ENCODE peak calls at places on chromosomes 4 and X, in six cellular contexts. J, K, A, R, F and X are unnamed samples.

GRCh38 chr4:98166731-98167041 is 23.4 kb upstream of the STPG2 start:
- DNase-seq in J (no peak), K (no peak), A (no peak), R (no peak), F (no peak), X (no peak)

GRCh38 chrX:47366051-47366722 is 4.2 kb upstream of the ZNF157 start:
- DNase-seq in J (peak), K (peak), A (peak), R (peak), F (no peak), X (peak)

GRCh38 chr4:158578476-158578875 is 56.8 kb downstream of the RXFP1 start:
- DNase-seq in J (no peak), K (peak), A (peak), R (no peak), F (no peak), X (no peak)

GRCh38 chr4:155703486-155704227 is 37.0 kb downstream of the GUCY1A1 start:
- DNase-seq in J (no peak), K (peak), A (peak), R (no peak), F (no peak), X (no peak)

GRCh38 chr4:139902328-139903217 is 237.0 kb downstream of the MGST2 start:
- DNase-seq in J (no peak), K (peak), A (no peak), R (no peak), F (no peak), X (no peak)

GRCh38 chrX:362937-363620 is 23.6 kb downstream of the PPP2R3B start:
- DNase-seq in J (no peak), K (no peak), A (no peak), R (no peak), F (no peak), X (no peak)

GRCh38 chr4:123127865-123128264 is 205.5 kb upstream of the NUDT6 start:
- DNase-seq in J (no peak), K (no peak), A (no peak), R (no peak), F (no peak), X (no peak)

GRCh38 chrX:1178580-1179057 is 33.8 kb downstream of the CRLF2 start:
- DNase-seq in J (peak), K (no peak), A (no peak), R (no peak), F (no peak), X (no peak)

GRCh38 chrX:133660356-133660755 is 245.1 kb upstream of the GPC4 start:
- DNase-seq in J (no peak), K (peak), A (no peak), R (no peak), F (no peak), X (no peak)

GRCh38 chr4:155529197-155529596 is 137.5 kb upstream of the GUCY1A1 start:
- DNase-seq in J (no peak), K (no peak), A (no peak), R (peak), F (no peak), X (no peak)

GRCh38 chr4:138182838-138183426 is 59.2 kb downstream of the SLC7A11 start:
- DNase-seq in J (no peak), K (peak), A (peak), R (peak), F (peak), X (no peak)

GRCh38 chrX:34810364-34810763 is 132.2 kb upstream of the FAM47B start:
- DNase-seq in J (no peak), K (peak), A (no peak), R (no peak), F (no peak), X (no peak)

GRCh38 chrX:102085706-102086105 is 39.8 kb upstream of the TCEAL2 start:
- DNase-seq in J (no peak), K (no peak), A (peak), R (no peak), F (no peak), X (no peak)

GRCh38 chr4:68599150-68599549 is 23.0 kb upstream of the UGT2B17 start:
- DNase-seq in J (no peak), K (no peak), A (no peak), R (no peak), F (no peak), X (no peak)

GRCh38 chr4:6668391-6668790 is 25.3 kb upstream of the S100P start:
- DNase-seq in J (no peak), K (no peak), A (no peak), R (peak), F (no peak), X (no peak)

GRCh38 chr4:8267077-8267476 is 2.5 kb upstream of the HTRA3 start:
- DNase-seq in J (no peak), K (peak), A (peak), R (no peak), F (peak), X (no peak)

GRCh38 chr4:110669663-110670062 is 46.8 kb upstream of the PITX2 start:
- DNase-seq in J (no peak), K (no peak), A (no peak), R (no peak), F (no peak), X (no peak)

GRCh38 chr4:80237992-80238391 is 28.5 kb upstream of the FGF5 start:
- DNase-seq in J (no peak), K (peak), A (no peak), R (no peak), F (no peak), X (no peak)

GRCh38 chr4:91471280-91471679 is 832.5 kb upstream of the GRID2 start:
- DNase-seq in J (no peak), K (no peak), A (no peak), R (no peak), F (no peak), X (no peak)

GRCh38 chrX:75781618-75782017 is 3.4 kb downstream of the MAGEE2 start:
- DNase-seq in J (no peak), K (no peak), A (no peak), R (peak), F (no peak), X (no peak)

GRCh38 chrX:29665532-29665931 is 549.8 kb upstream of the MAGEB2 start:
- DNase-seq in J (no peak), K (no peak), A (no peak), R (no peak), F (no peak), X (no peak)

GRCh38 chr4:54668031-54668611 is 10.4 kb downstream of the KIT start:
- DNase-seq in J (no peak), K (no peak), A (no peak), R (no peak), F (no peak), X (no peak)

GRCh38 chrX:40174594-40175415 is 77.0 kb upstream of the BCOR start:
- DNase-seq in J (no peak), K (peak), A (peak), R (peak), F (no peak), X (no peak)

GRCh38 chrX:108304210-108304609 is 134.0 kb downstream of the COL4A6 start:
- DNase-seq in J (no peak), K (no peak), A (peak), R (no peak), F (no peak), X (no peak)

GRCh38 chr4:153595894-153596601 is 88.0 kb upstream of the TLR2 start:
- DNase-seq in J (no peak), K (no peak), A (no peak), R (no peak), F (no peak), X (no peak)

GRCh38 chr4:4759883-4760282 is 99.6 kb upstream of the MSX1 start:
- DNase-seq in J (no peak), K (no peak), A (no peak), R (no peak), F (no peak), X (no peak)

GRCh38 chr4:183295711-183296110 is 24.4 kb downstream of the CLDN22 start:
- DNase-seq in J (no peak), K (no peak), A (no peak), R (no peak), F (no peak), X (no peak)

GRCh38 chrX:154436597-154437397 is at the start of gene GDI1:
- DNase-seq in J (peak), K (peak), A (peak), R (peak), F (no peak), X (peak)

GRCh38 chrX:23383411-23383810 is 48.8 kb downstream of the PTCHD1 start:
- DNase-seq in J (no peak), K (peak), A (no peak), R (no peak), F (no peak), X (no peak)

GRCh38 chr4:155582031-155582430 is 84.6 kb upstream of the GUCY1A1 start:
- DNase-seq in J (no peak), K (no peak), A (no peak), R (no peak), F (no peak), X (no peak)

GRCh38 chr4:119300388-119301131 is 21.4 kb downstream of the FABP2 start:
- DNase-seq in J (no peak), K (peak), A (peak), R (no peak), F (peak), X (peak)

GRCh38 chr4:187128971-187129370 is 405.3 kb upstream of the FAT1 start:
- DNase-seq in J (no peak), K (peak), A (no peak), R (no peak), F (no peak), X (no peak)

GRCh38 chrX:150926304-150926703 is 27.8 kb upstream of the CD99L2 start:
- DNase-seq in J (no peak), K (no peak), A (no peak), R (no peak), F (peak), X (no peak)